ENCODE peak calls at places on chromosome 4, in four cellular contexts. M is A673, F is Calu3, K is mesothelial cell of epicardium. Y is an unnamed sample.

GRCh38 chr4:126264839-126265238 is 950.1 kb downstream of the FAT4 start:
- DNase-seq in M (no peak), F (no peak), K (no peak), Y (no peak)

GRCh38 chr4:73726000-73726399 is 14.4 kb upstream of the CXCL8 start:
- DNase-seq in M (peak; percentile 28), F (peak; percentile 40), K (no peak), Y (no peak)

GRCh38 chr4:4914059-4914820 is 54.8 kb downstream of the MSX1 start:
- DNase-seq in M (no peak), F (no peak), K (no peak), Y (peak; percentile 64)

GRCh38 chr4:8709729-8710360 is 117.3 kb downstream of the CPZ start:
- DNase-seq in M (no peak), F (no peak), K (peak; percentile 26), Y (peak; percentile 80)

GRCh38 chr4:107736037-107736436 is 16.0 kb upstream of the PAPSS1 start:
- DNase-seq in M (no peak), F (no peak), K (no peak), Y (no peak)

GRCh38 chr4:76898949-76899640 is 1.2 kb upstream of the SOWAHB start:
- DNase-seq in M (no peak), F (no peak), K (no peak), Y (no peak)

GRCh38 chr4:73979407-73979806 is 2.4 kb downstream of the PF4 start:
- DNase-seq in M (no peak), F (no peak), K (no peak), Y (no peak)

GRCh38 chr4:69617083-69617694 is 22.3 kb downstream of the UGT2A2 start:
- DNase-seq in M (peak; percentile 38), F (peak; percentile 24), K (no peak), Y (no peak)

GRCh38 chr4:126267689-126268088 is 952.9 kb downstream of the FAT4 start:
- DNase-seq in M (no peak), F (no peak), K (no peak), Y (no peak)

GRCh38 chr4:185471235-185472062 is at the start of gene CCDC110:
- DNase-seq in M (peak; percentile 95), F (peak; percentile 89), K (peak; percentile 93), Y (peak; percentile 98)

GRCh38 chr4:84151574-84151973 is 347.5 kb downstream of the NKX6-1 start:
- DNase-seq in M (no peak), F (no peak), K (no peak), Y (no peak)

GRCh38 chr4:88439161-88439760 is 17.7 kb upstream of the HERC5 start:
- DNase-seq in M (no peak), F (no peak), K (no peak), Y (no peak)

GRCh38 chr4:14726441-14727405 is 275.6 kb upstream of the CPEB2 start:
- DNase-seq in M (no peak), F (peak; percentile 54), K (no peak), Y (no peak)

GRCh38 chr4:2570551-2571222 is 34.2 kb downstream of the FAM193A start:
- DNase-seq in M (no peak), F (no peak), K (no peak), Y (no peak)

GRCh38 chr4:93852680-93853079 is 24.1 kb downstream of the ATOH1 start:
- DNase-seq in M (no peak), F (no peak), K (no peak), Y (no peak)

GRCh38 chr4:103429283-103429682 is 231.1 kb upstream of the CENPE start:
- DNase-seq in M (peak; percentile 24), F (no peak), K (no peak), Y (no peak)

GRCh38 chr4:177579649-177580048 is 137.4 kb upstream of the AGA start:
- DNase-seq in M (no peak), F (no peak), K (no peak), Y (no peak)
- TF ChIP-seq CTCF in M (no peak), F (no peak), K (no peak), Y (peak; percentile 21)

DNA sequence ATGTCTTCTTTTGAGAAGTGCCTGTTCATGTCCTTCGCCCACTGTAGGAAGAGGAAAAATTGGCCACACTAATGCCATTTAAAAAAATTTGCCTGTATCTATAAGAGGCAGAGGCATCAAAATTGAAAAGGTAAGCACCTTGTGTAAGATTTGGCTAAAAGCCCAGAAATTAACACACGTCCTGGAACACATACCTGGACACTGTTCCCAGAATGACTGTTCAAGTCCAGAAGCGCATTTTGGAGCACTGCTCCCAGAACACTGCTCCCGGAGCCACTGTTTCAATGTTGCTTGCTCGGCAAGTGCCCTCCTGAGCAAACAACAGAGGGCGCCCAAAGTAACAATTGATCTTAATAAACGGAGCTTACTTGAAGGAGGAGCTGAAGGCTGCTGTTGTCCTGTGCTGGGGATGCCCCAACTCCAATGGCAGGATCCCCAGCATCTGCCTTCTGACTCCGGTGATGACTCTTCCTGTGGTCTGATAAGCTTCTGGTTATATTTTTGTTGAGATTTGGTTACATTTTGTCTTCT is 1958.6 kb downstream of the C4orf33 start:
- DNase-seq in M (no peak), F (no peak), K (no peak), Y (no peak)
- TF ChIP-seq CTCF in M (peak; percentile 16), F (no peak), K (no peak), Y (no peak)

GRCh38 chr4:828641-829271 is 2.8 kb upstream of the CPLX1 start:
- DNase-seq in M (no peak), F (no peak), K (no peak), Y (no peak)
- TF ChIP-seq CTCF in M (no peak), F (no peak), K (no peak), Y (no peak)

GRCh38 chr4:116599859-116600258 is 485.5 kb downstream of the TRAM1L1 start:
- DNase-seq in M (peak; percentile 7), F (no peak), K (no peak), Y (no peak)
- TF ChIP-seq CTCF in M (no peak), F (no peak), K (no peak), Y (no peak)

GRCh38 chr4:111494971-111495370 is 650.3 kb upstream of the FAM241A start:
- DNase-seq in M (no peak), F (no peak), K (no peak), Y (no peak)
- TF ChIP-seq CTCF in M (no peak), F (no peak), K (no peak), Y (no peak)

GRCh38 chr4:22637306-22637705 is 55.4 kb upstream of the GBA3 start:
- DNase-seq in M (no peak), F (no peak), K (no peak), Y (no peak)

GRCh38 chr4:22634541-22635181 is 58.1 kb upstream of the GBA3 start:
- DNase-seq in M (no peak), F (no peak), K (no peak), Y (no peak)

DNA sequence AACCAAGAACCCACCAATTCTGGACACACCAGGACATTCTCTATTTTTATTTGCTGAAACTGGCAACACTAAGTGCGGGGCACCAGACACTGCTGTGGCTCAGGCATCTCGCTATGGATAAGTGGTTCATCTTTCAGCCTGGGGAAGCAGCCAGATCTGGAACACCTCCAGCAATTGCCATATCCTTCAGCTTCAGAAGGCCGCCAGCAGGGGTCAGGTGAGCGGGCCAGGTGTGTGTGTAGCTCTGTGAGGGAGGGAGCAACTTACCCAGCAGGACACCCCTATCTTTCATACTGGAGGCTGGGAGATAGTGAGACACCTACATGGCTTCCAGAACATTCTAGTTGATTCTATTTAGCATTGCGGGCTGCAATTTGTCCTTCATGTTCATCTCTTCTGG is 57.0 kb upstream of the GBA3 start:
- DNase-seq in M (no peak), F (no peak), K (no peak), Y (no peak)
- TF ChIP-seq CTCF in M (no peak), F (no peak), K (no peak), Y (no peak)

Y was measured in osteocyte.